ENCODE peak calls at places on chromosomes 5 and 9, in six cellular contexts. One of them, this sample, is unnamed.
A peak's percentile ranks its signal among the peaks of the same experiment; 100 is the strongest.

GRCh38 chr9:126702501-126703329 is 89.0 kb downstream of the LMX1B start:
- DNase-seq in endothelial cell: peak; percentile 74
- DNase-seq in GM20000: peak; percentile 66
- DNase-seq in prostate gland: no peak
- DNase-seq in stimulated activated CD8-positive, alpha-beta memory T cell treated with anti-CD3 and anti-CD28 coated beads, Interleukin-12 subunit alpha, Interleukin-12 subunit beta, amount 100 ng/mL, for 4 hours: no peak
- DNase-seq in SHP77: no peak
- DNase-seq in this sample: no peak

GRCh38 chr9:108412755-108413154 is 443.0 kb downstream of the ACTL7B start:
- DNase-seq in endothelial cell: peak; percentile 31
- DNase-seq in GM20000: no peak
- DNase-seq in prostate gland: no peak
- DNase-seq in stimulated activated CD8-positive, alpha-beta memory T cell treated with anti-CD3 and anti-CD28 coated beads, Interleukin-12 subunit alpha, Interleukin-12 subunit beta, amount 100 ng/mL, for 4 hours: no peak
- DNase-seq in SHP77: no peak
- DNase-seq in this sample: no peak

GRCh38 chr9:104992696-104993095 is 64.7 kb upstream of the ABCA1 start:
- DNase-seq in endothelial cell: no peak
- DNase-seq in GM20000: no peak
- DNase-seq in prostate gland: no peak
- DNase-seq in stimulated activated CD8-positive, alpha-beta memory T cell treated with anti-CD3 and anti-CD28 coated beads, Interleukin-12 subunit alpha, Interleukin-12 subunit beta, amount 100 ng/mL, for 4 hours: no peak
- DNase-seq in SHP77: no peak
- DNase-seq in this sample: no peak

GRCh38 chr9:134594376-134594941 is 47.1 kb upstream of the COL5A1 start:
- DNase-seq in endothelial cell: peak; percentile 1
- DNase-seq in GM20000: no peak
- DNase-seq in prostate gland: no peak
- DNase-seq in stimulated activated CD8-positive, alpha-beta memory T cell treated with anti-CD3 and anti-CD28 coated beads, Interleukin-12 subunit alpha, Interleukin-12 subunit beta, amount 100 ng/mL, for 4 hours: no peak
- DNase-seq in SHP77: no peak
- DNase-seq in this sample: no peak

GRCh38 chr5:180127682-180128670 is 56.4 kb upstream of the RNF130 start:
- DNase-seq in endothelial cell: peak; percentile 2
- DNase-seq in GM20000: peak; percentile 15
- DNase-seq in prostate gland: peak; percentile 3
- DNase-seq in stimulated activated CD8-positive, alpha-beta memory T cell treated with anti-CD3 and anti-CD28 coated beads, Interleukin-12 subunit alpha, Interleukin-12 subunit beta, amount 100 ng/mL, for 4 hours: no peak
- DNase-seq in SHP77: no peak
- DNase-seq in this sample: no peak

GRCh38 chr9:128742401-128742800 is 18.5 kb upstream of the ZDHHC12 start:
- DNase-seq in endothelial cell: no peak
- DNase-seq in GM20000: no peak
- DNase-seq in prostate gland: no peak
- DNase-seq in stimulated activated CD8-positive, alpha-beta memory T cell treated with anti-CD3 and anti-CD28 coated beads, Interleukin-12 subunit alpha, Interleukin-12 subunit beta, amount 100 ng/mL, for 4 hours: no peak
- DNase-seq in SHP77: no peak
- DNase-seq in this sample: no peak

GRCh38 chr5:37723147-37723961 is 116.5 kb downstream of the GDNF start:
- DNase-seq in endothelial cell: peak; percentile 61
- DNase-seq in GM20000: no peak
- DNase-seq in prostate gland: no peak
- DNase-seq in stimulated activated CD8-positive, alpha-beta memory T cell treated with anti-CD3 and anti-CD28 coated beads, Interleukin-12 subunit alpha, Interleukin-12 subunit beta, amount 100 ng/mL, for 4 hours: no peak
- DNase-seq in SHP77: peak; percentile 17
- DNase-seq in this sample: no peak

GRCh38 chr9:81588148-81588874 is 101.0 kb downstream of the TLE1 start:
- DNase-seq in endothelial cell: no peak
- DNase-seq in GM20000: no peak
- DNase-seq in prostate gland: peak; percentile 84
- DNase-seq in stimulated activated CD8-positive, alpha-beta memory T cell treated with anti-CD3 and anti-CD28 coated beads, Interleukin-12 subunit alpha, Interleukin-12 subunit beta, amount 100 ng/mL, for 4 hours: no peak
- DNase-seq in SHP77: peak; percentile 60
- DNase-seq in this sample: no peak

GRCh38 chr5:98514106-98514665 is 259.3 kb upstream of the RGMB start:
- DNase-seq in endothelial cell: no peak
- DNase-seq in GM20000: no peak
- DNase-seq in prostate gland: no peak
- DNase-seq in stimulated activated CD8-positive, alpha-beta memory T cell treated with anti-CD3 and anti-CD28 coated beads, Interleukin-12 subunit alpha, Interleukin-12 subunit beta, amount 100 ng/mL, for 4 hours: no peak
- DNase-seq in SHP77: no peak
- DNase-seq in this sample: no peak